ENCODE peak calls at places on chromosome 7, in nine cellular contexts. F is B cell; W is mucosa of gallbladder; Y is hippocampal formation; H is Kasumi-1; Z is left colon; L is activated effector memory CD4-positive, alpha-beta T cell treated with Interleukin-2 at 50 U/mL for 16 hours; P is adrenal gland; G is caudate nucleus. J is an unnamed sample.

GRCh38 chr7:129184979-129185670 is 3.3 kb upstream of the SMO start:
- DNase-seq in F (peak; percentile 3), W (no peak), Y (no peak), H (no peak), Z (no peak), L (no peak), P (no peak), G (no peak), J (no peak)

GRCh38 chr7:117010375-117011133 is 57.3 kb downstream of the ST7 start:
- DNase-seq in F (no peak), W (no peak), Y (no peak), H (no peak), Z (no peak), L (no peak), P (no peak), G (no peak), J (no peak)

GRCh38 chr7:94391716-94392390 is 2.8 kb upstream of the COL1A2 start:
- DNase-seq in F (no peak), W (no peak), Y (no peak), H (no peak), Z (no peak), L (no peak), P (peak; percentile 47), G (no peak), J (no peak)

GRCh38 chr7:150359007-150359917 is 9.4 kb upstream of the REPIN1 start:
- DNase-seq in F (no peak), W (no peak), Y (no peak), H (no peak), Z (peak; percentile 14), L (no peak), P (no peak), G (no peak), J (no peak)

GRCh38 chr7:1366801-1367405 is 92.4 kb downstream of the MICALL2 start:
- DNase-seq in F (no peak), W (no peak), Y (no peak), H (no peak), Z (no peak), L (no peak), P (no peak), G (no peak), J (no peak)

GRCh38 chr7:32611700-32612099 is 116.4 kb downstream of the AVL9 start:
- DNase-seq in F (no peak), W (no peak), Y (no peak), H (no peak), Z (no peak), L (no peak), P (no peak), G (no peak), J (no peak)

GRCh38 chr7:80151274-80151665 is 16.6 kb downstream of the GNAI1 start:
- DNase-seq in F (no peak), W (no peak), Y (no peak), H (peak; percentile 10), Z (no peak), L (no peak), P (no peak), G (no peak), J (no peak)

GRCh38 chr7:150362989-150363769 is 5.4 kb upstream of the REPIN1 start:
- DNase-seq in F (no peak), W (no peak), Y (no peak), H (no peak), Z (peak; percentile 20), L (no peak), P (no peak), G (no peak), J (no peak)

GRCh38 chr7:157587051-157587450 is 250.2 kb downstream of the DNAJB6 start:
- DNase-seq in F (no peak), W (no peak), Y (no peak), H (no peak), Z (no peak), L (no peak), P (no peak), G (no peak), J (no peak)

GRCh38 chr7:15012135-15012534 is 109.6 kb upstream of the DGKB start:
- DNase-seq in F (no peak), W (no peak), Y (no peak), H (no peak), Z (no peak), L (no peak), P (no peak), G (no peak), J (no peak)

GRCh38 chr7:30842542-30843451 is 68.9 kb upstream of the AQP1 start:
- DNase-seq in F (no peak), W (no peak), Y (no peak), H (no peak), Z (no peak), L (no peak), P (no peak), G (no peak), J (no peak)

GRCh38 chr7:2589341-2589740 is 30.6 kb downstream of the IQCE start:
- DNase-seq in F (peak; percentile 25), W (no peak), Y (no peak), H (no peak), Z (no peak), L (no peak), P (no peak), G (no peak), J (no peak)

GRCh38 chr7:18020138-18020715 is 7.4 kb downstream of the PRPS1L1 start:
- DNase-seq in F (no peak), W (no peak), Y (no peak), H (no peak), Z (no peak), L (no peak), P (no peak), G (no peak), J (no peak)

GRCh38 chr7:24611130-24611529 is 37.9 kb downstream of the PALS2 start:
- DNase-seq in F (no peak), W (no peak), Y (no peak), H (no peak), Z (no peak), L (no peak), P (no peak), G (no peak), J (no peak)

GRCh38 chr7:1531263-1531978 is 919 bp downstream of the MAFK start:
- DNase-seq in F (no peak), W (no peak), Y (no peak), H (no peak), Z (peak; percentile 56), L (peak; percentile 40), P (peak; percentile 71), G (no peak), J (no peak)

J was measured in nucleus accumbens.